ENCODE peak calls at places on chromosomes 5 and 9, in four cellular contexts. V, J, N and P are unnamed samples.

GRCh38 chr9:105188746-105189145 is 55.7 kb upstream of the SLC44A1 start:
- DNase-seq in V (no peak), J (peak), N (no peak), P (no peak)

GRCh38 chr9:136499071-136499934 is 16.5 kb upstream of the SEC16A start:
- DNase-seq in V (no peak), N (no peak), J (no peak), P (no peak)

GRCh38 chr5:109076741-109077140 is 329.0 kb downstream of the FER start:
- DNase-seq in J (no peak), V (no peak), N (no peak), P (no peak)

GRCh38 chr9:108469654-108470053 is 386.1 kb downstream of the ACTL7B start:
- DNase-seq in N (no peak), V (no peak), J (peak), P (no peak)

GRCh38 chr5:143010335-143010734 is 240.2 kb downstream of the ARHGAP26 start:
- DNase-seq in N (no peak), J (no peak), V (no peak), P (no peak)

GRCh38 chr9:4555251-4555650 is 65.0 kb downstream of the SLC1A1 start:
- DNase-seq in J (peak), V (no peak), N (no peak), P (no peak)

GRCh38 chr5:1259806-1260480 is 34.8 kb downstream of the SLC6A18 start:
- DNase-seq in V (no peak), J (no peak), N (no peak), P (no peak)

GRCh38 chr9:93191354-93191660 is 7.4 kb downstream of the WNK2 start:
- DNase-seq in V (no peak), N (no peak), J (no peak), P (no peak)

GRCh38 chr5:1172670-1173404 is 28.6 kb upstream of the SLC6A19 start:
- DNase-seq in V (no peak), J (no peak), N (no peak), P (no peak)

GRCh38 chr5:27130587-27130986 is 92.2 kb upstream of the CDH9 start:
- DNase-seq in N (no peak), V (no peak), J (peak), P (no peak)

GRCh38 chr9:135512241-135512603 is 9.0 kb upstream of the LCN1 start:
- DNase-seq in J (no peak), N (no peak), V (no peak), P (no peak)

GRCh38 chr9:15373881-15374280 is 48.8 kb upstream of the SNAPC3 start:
- DNase-seq in V (no peak), J (no peak), N (no peak), P (no peak)

GRCh38 chr5:146240951-146241350 is 37.5 kb downstream of the RBM27 start:
- DNase-seq in V (no peak), N (no peak), J (no peak), P (no peak)